ENCODE peak calls at places on chromosome 12, in six cellular contexts. Z is ovary, L is cardiac fibroblast, D is A549, Y is thyroid gland, W is fibroblast of the aortic adventitia. T is an unnamed sample.

GRCh38 chr12:12898136-12898712 is 6.9 kb downstream of the GPRC5A start:
- DNase-seq in Z (no peak), Y (no peak), D (no peak), L (no peak), W (no peak), T (no peak)

GRCh38 chr12:93705237-93705636 is 28.1 kb downstream of the CRADD start:
- DNase-seq in L (no peak), Y (no peak), Z (no peak), D (no peak), W (no peak), T (no peak)

GRCh38 chr12:119410396-119410795 is 75.9 kb downstream of the CCDC60 start:
- DNase-seq in Y (no peak), Z (no peak), D (no peak), L (no peak), W (no peak), T (peak)

GRCh38 chr12:51269174-51270066 is 795 bp downstream of the SMAGP start:
- DNase-seq in D (peak), Y (peak), L (peak), W (peak), Z (peak), T (no peak)

GRCh38 chr12:87253157-87253556 is 776.0 kb downstream of the C12orf50 start:
- DNase-seq in Y (no peak), Z (no peak), L (peak), W (no peak), D (no peak), T (no peak)

GRCh38 chr12:111412007-111412829 is 6.5 kb downstream of the SH2B3 start:
- DNase-seq in L (peak), D (no peak), W (no peak), Z (no peak), Y (peak), T (no peak)

GRCh38 chr12:84599539-84599938 is 313.1 kb downstream of the SLC6A15 start:
- DNase-seq in L (peak), W (peak), D (no peak), Y (no peak), Z (no peak), T (no peak)

GRCh38 chr12:54701940-54702592 is 53.9 kb upstream of the DCD start:
- DNase-seq in L (peak), Z (no peak), D (peak), Y (no peak), W (peak), T (no peak)

GRCh38 chr12:79690156-79690605 is 583 bp downstream of the PAWR start:
- DNase-seq in Y (peak), L (no peak), W (peak), D (no peak), Z (peak), T (no peak)

DNA sequence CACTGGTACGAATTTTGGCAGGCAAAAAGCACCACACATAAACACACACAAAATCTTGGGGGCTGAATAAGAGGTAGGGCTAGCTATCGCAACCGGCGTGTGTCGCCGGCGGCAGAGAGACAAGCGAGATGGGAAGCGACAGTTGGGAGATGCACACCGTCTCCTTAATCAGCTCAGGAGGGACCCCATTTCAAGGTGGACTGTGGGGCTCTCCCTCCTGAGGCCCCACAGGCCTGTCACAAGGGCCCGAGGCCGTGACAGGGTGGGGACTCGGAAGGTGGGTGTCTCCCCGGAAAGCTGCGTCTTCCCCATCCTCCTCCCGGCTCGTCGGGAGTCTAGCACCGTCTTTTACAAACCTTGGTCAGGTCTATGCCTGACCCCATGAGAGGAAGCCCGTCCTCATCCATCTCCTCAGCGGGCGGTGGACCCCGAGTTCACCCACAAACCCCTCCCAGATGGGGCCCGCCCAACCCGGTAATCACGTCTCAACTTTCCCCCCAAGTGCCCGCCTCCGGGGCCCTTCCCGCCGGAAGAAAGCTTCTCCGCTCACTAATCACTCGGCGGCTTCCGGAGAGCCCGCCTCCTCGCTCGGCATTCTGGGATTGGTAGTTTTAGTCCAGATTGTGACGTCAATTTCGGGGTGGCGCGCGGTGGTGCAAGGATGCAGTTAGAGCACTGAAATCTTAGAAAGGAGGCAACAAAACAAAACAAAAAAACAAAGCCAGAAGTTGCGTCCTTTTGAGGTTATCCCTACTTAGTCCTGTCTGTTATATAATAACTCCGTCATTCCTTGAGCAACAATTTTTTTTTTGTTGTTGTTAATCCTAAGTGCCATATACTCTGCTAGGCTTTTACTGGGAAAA is at the start of gene WASHC3:
- DNase-seq in Z (peak), D (peak), W (peak), L (peak), Y (peak), T (peak)
- TF ChIP-seq CTCF in Z (no peak), D (no peak), W (no peak), L (no peak), Y (no peak), T (no peak)

DNA sequence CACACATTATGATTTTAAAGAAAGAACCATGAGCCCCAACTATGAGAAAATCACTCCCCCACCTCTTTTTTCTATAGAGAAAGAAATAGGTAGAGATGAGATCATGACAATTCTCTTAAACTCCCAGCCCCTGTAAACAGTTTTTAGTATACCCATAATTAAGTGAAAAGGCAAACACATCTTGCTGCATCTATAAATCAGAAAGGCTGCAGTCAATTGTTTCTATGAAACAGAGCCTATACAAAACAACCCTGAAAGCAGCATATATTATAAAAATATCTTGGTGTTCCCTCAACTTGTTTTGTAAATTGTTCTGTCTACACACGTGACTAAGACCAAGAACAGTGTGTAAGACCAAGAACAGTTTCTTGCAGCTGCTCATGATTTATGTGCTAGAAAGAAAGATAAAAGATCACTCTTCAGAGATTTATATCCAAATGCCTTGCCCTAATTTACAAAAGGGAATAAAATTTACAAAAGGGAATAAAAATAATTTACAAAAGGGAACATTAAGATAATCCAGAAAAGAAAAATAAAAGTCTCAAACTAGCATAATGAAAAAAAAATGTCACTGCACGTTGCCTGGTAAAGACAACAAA is 4.8 kb downstream of the KITLG start:
- DNase-seq in W (no peak), Y (no peak), Z (no peak), L (no peak), D (no peak), T (no peak)
- H3K4me3 ChIP-seq in W (no peak), Y (no peak), Z (no peak), L (no peak), D (no peak), T (no peak)

GRCh38 chr12:65121049-65121955 is at the start of gene WIF1:
- DNase-seq in Y (peak), W (no peak), D (no peak), Z (no peak), L (peak), T (no peak)
- TF ChIP-seq CTCF in Y (no peak), W (no peak), D (peak), Z (no peak), L (no peak), T (peak)

GRCh38 chr12:44874981-44875416 is 1.1 kb downstream of the NELL2 start:
- DNase-seq in L (no peak), Z (no peak), W (no peak), Y (peak), D (no peak), T (no peak)
- H3K4me3 ChIP-seq in L (no peak), Z (no peak), W (peak), Y (peak), D (peak), T (peak)

GRCh38 chr12:91811481-91812287 is 334.0 kb downstream of the BTG1 start:
- DNase-seq in W (peak), D (peak), Y (peak), Z (peak), L (peak), T (peak)
- TF ChIP-seq CTCF in W (peak), D (peak), Y (peak), Z (peak), L (peak), T (peak)

DNA sequence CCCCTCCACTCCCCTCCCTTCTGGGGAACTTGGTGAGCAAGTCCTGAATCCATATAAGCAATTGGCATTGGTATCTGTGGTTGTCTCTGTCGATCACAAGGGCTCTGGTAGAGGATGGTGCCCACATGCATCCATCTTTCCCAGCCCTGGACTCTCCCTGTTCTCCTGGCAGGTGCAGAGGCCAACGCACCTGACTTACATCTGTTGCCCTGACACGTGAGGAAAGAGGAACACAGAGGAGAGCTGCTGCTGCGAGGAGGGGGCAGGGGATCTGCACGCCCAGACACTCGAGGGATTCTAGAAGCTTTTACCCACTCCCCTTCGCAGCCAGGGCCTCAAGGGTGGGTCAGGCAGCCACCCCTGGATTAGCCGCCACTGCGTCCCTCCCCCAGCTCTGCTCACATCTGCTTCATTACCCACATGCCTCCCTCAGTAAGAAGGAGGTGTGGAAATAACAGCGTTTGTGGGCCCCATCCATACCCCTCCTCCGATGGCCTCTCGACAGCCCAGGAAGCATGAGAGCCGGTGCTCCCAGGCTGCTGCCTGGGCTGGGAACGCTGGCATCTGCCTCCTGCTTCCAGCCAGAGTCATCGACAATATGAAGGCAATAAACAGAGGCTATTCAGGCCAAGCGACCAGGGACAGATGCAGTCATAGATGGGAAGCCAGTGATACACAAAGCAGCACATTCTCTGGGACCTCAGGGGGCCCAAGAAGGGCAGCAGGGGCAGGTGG is 56.5 kb downstream of the KDM2B start:
- DNase-seq in W (no peak), L (no peak), Z (no peak), Y (no peak), D (no peak), T (no peak)
- H3K4me3 ChIP-seq in W (no peak), L (no peak), Z (no peak), Y (no peak), D (no peak), T (no peak)

DNA sequence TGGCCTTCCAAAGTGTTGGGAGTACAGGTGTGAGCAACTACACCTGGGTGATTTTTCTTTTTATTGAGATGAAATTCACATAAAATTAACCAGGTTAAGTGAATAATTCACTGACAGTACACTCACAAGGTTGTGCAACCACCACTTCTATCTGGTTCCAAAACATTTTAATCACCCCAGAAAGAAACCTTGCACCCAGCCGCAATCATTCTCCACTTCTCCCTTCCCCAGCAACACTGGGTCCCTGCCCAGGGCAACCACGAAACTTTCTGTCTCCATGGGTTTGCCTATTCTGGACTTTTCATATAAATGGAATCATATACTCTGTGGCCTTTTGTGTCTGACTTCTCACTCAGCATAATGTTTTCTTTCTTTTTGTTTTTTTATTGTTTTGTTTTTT is 26.3 kb upstream of the MLXIP start:
- DNase-seq in W (peak), Y (no peak), L (no peak), D (no peak), Z (no peak), T (no peak)
- TF ChIP-seq CTCF in W (no peak), Y (no peak), L (no peak), D (no peak), Z (no peak), T (no peak)

DNA sequence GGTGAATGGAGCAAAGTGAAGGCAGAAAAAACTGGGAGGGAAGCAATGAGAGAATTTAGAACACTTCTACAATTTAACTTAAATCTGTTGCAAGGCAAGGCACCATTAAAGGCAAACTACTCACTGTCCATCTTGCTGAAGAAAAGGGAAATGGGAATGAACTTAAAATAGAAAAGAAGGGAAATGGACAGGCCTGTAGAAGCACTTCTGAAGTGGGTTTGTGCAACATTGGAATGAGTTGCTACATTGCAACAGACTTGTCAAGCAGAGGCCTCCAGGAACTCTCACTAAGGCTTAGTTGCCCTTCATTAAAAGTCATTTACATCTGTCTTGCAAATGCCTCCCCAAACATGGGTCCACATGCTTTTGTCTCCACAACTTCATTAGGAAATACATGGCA is 13.7 kb upstream of the OR10AD1 start:
- DNase-seq in Y (no peak), Z (no peak), D (no peak), W (no peak), L (no peak), T (no peak)
- H3K4me3 ChIP-seq in Y (no peak), Z (no peak), D (no peak), W (no peak), L (no peak), T (no peak)